ENCODE peak calls at places on chromosomes 6 and 20, in eight cellular contexts. U, X, V, I, R, L, F and D are unnamed samples. For H3K79me2, the result is how much of the 10 kb centered on the place peaks cover.

GRCh38 chr6:439681-440167 is 48.2 kb downstream of the IRF4 start:
- DNase-seq in U (peak), X (no peak), V (no peak), I (no peak), R (no peak), L (no peak), F (no peak), D (no peak)

GRCh38 chr6:143510991-143511891 is at the start of gene FUCA2:
- DNase-seq in U (peak), X (peak), V (peak), I (peak), R (peak), L (peak), F (peak), D (peak)

GRCh38 chr6:112690497-112691202 is 343.5 kb downstream of the RFPL4B start:
- DNase-seq in U (peak), X (no peak), V (peak), I (no peak), R (peak), L (no peak), F (no peak), D (no peak)

GRCh38 chr6:72975346-72975745 is 249.9 kb downstream of the KHDC1L start:
- DNase-seq in U (no peak), X (no peak), V (peak), I (no peak), R (no peak), L (no peak), F (no peak), D (no peak)

GRCh38 chr20:51460163-51460562 is 82.4 kb downstream of the NFATC2 start:
- DNase-seq in U (no peak), X (no peak), V (no peak), I (no peak), R (no peak), L (no peak), F (no peak), D (no peak)

GRCh38 chr6:128463942-128464341 is 56.5 kb downstream of the PTPRK start:
- DNase-seq in U (no peak), X (peak), V (peak), I (no peak), R (peak), L (no peak), F (no peak), D (no peak)

GRCh38 chr6:125950293-125950692 is 6.3 kb upstream of the HINT3 start:
- DNase-seq in U (peak), X (peak), V (peak), I (peak), R (peak), L (peak), F (peak), D (peak)

GRCh38 chr6:82045965-82046756 is 201.4 kb downstream of the IBTK start:
- DNase-seq in U (peak), X (no peak), V (peak), I (no peak), R (peak), L (no peak), F (no peak), D (no peak)

GRCh38 chr6:12566618-12567123 is 149.9 kb upstream of the PHACTR1 start:
- DNase-seq in U (no peak), X (no peak), V (no peak), I (no peak), R (no peak), L (no peak), F (no peak), D (no peak)

GRCh38 chr6:126820617-126821016 is 297.9 kb upstream of the RSPO3 start:
- DNase-seq in U (no peak), X (no peak), V (no peak), I (no peak), R (no peak), L (no peak), F (no peak), D (no peak)

GRCh38 chr6:128519132-128519930 is 1.1 kb downstream of the PTPRK start:
- DNase-seq in U (peak), X (peak), V (peak), I (peak), R (peak), L (peak), F (no peak), D (peak)

GRCh38 chr6:62283828-62284411 is 2.1 kb downstream of the KHDRBS2 start:
- DNase-seq in U (peak), X (no peak), V (peak), I (peak), R (no peak), L (no peak), F (no peak), D (no peak)

GRCh38 chr6:40326689-40327404 is 260.3 kb downstream of the LRFN2 start:
- DNase-seq in U (no peak), X (no peak), V (no peak), I (no peak), R (no peak), L (no peak), F (no peak), D (no peak)

GRCh38 chr6:49430187-49430586 is 32.9 kb downstream of the MMUT start:
- DNase-seq in U (peak), X (no peak), V (peak), I (no peak), R (peak), L (no peak), F (no peak), D (peak)

GRCh38 chr6:3340891-3341290 is 82.1 kb downstream of the PSMG4 start:
- DNase-seq in U (peak), X (no peak), V (no peak), I (no peak), R (peak), L (no peak), F (no peak), D (no peak)

GRCh38 chr20:3751664-3752385 is 15.7 kb downstream of the ADISSP start:
- DNase-seq in U (no peak), X (no peak), V (no peak), I (peak), R (peak), L (no peak), F (no peak), D (no peak)

GRCh38 chr6:112153926-112154621 is 66.7 kb downstream of the FAM229B start:
- DNase-seq in U (peak), X (peak), V (peak), I (no peak), R (peak), L (no peak), F (peak), D (peak)

GRCh38 chr6:138004423-138005287 is 102.6 kb downstream of the PERP start:
- DNase-seq in U (peak), X (peak), V (peak), I (peak), R (no peak), L (peak), F (no peak), D (peak)

GRCh38 chr6:151442359-151442758 is 9.6 kb downstream of the RMND1 start:
- DNase-seq in U (no peak), X (no peak), V (no peak), I (no peak), R (no peak), L (peak), F (no peak), D (no peak)

GRCh38 chr6:133083248-133083967 is 157.7 kb upstream of the EYA4 start:
- DNase-seq in U (no peak), X (peak), V (no peak), I (no peak), R (no peak), L (no peak), F (no peak), D (no peak)

DNA sequence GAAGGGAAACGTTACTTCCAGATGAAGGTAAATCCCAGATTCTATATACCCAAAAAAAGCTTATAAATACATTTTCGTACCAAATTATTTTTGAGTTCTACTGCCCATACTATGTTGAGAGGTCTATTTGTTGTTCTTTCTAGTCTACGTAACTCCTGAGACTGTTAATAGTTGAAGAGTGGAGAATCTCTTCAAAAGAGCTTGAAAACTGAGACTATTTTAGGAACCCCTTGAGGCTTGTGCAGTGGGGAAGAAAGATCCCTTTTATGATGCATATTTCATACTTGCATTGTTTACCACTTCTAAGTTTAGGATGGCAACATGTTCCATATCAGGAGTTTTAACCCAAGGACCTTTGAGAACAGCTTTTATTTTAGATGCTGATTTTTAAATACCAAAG is 245.0 kb downstream of the TMEM242 start:
- DNase-seq in U (no peak), X (no peak), V (no peak), I (no peak), R (no peak), L (no peak), F (no peak), D (no peak)
- H3K79me2 ChIP-seq in U (under half), X (under half), V (under half), I (half or more), R (under half), L (under half), F (under half), D (under half)

DNA sequence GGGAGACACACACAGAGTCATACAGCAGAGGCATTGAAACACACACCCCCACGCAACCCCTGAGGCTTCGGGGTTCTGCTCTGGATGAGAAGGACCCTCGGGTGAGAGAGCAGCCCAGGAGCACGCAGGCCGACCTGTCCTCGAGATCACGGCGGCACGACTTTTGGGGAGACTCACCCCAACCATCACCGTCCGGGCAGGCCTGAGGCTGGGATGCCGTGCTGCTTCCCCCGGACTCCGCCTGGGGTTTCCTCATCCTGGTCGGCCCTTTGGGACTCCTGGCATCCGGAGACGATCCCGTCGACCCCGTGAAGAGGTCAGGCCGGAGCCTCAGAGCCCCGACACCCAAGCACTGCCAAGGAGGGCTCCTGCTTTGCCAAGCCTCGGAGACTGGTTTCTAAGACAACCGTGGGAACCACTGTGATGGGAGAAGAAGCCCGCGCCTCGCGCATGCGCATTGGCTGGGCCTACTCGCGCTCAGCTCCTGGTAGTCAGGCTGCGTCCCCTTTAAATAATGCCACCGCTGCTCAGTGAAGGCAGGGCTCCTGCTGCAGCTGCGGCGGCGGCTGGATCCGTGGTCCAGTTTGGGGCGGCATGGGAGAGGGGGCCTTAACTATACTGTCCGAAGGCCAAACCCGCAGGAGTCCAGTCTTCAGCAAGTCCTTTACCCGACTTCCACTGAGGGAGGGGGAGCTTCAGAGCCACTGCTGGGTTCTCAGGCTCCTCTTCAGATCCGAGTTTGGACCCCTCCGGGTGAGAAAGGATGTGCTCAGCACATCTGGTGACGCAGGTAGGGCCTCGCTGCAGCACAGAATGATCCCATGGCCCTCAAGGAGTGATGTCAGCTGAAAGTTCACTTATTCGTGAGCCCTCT is 171.4 kb upstream of the ZNF337 start:
- DNase-seq in U (peak), X (peak), V (no peak), I (peak), R (no peak), L (peak), F (peak), D (peak)
- H3K4me3 ChIP-seq in U (peak), X (peak), V (no peak), I (peak), R (peak), L (peak), F (no peak), D (peak)

GRCh38 chr20:54267510-54268003 is 59.7 kb downstream of the PFDN4 start:
- DNase-seq in U (peak), X (peak), V (peak), I (peak), R (peak), L (peak), F (no peak), D (peak)

GRCh38 chr20:54260116-54260515 is 52.2 kb downstream of the PFDN4 start:
- DNase-seq in U (no peak), X (no peak), V (no peak), I (no peak), R (no peak), L (no peak), F (no peak), D (no peak)

GRCh38 chr20:54268941-54269340 is 61.1 kb downstream of the PFDN4 start:
- DNase-seq in U (no peak), X (peak), V (no peak), I (peak), R (no peak), L (peak), F (no peak), D (no peak)

GRCh38 chr20:54266844-54267243 is 59.0 kb downstream of the PFDN4 start:
- DNase-seq in U (no peak), X (no peak), V (no peak), I (no peak), R (no peak), L (no peak), F (no peak), D (no peak)

GRCh38 chr20:54263266-54263665 is 55.4 kb downstream of the PFDN4 start:
- DNase-seq in U (peak), X (no peak), V (no peak), I (no peak), R (no peak), L (no peak), F (no peak), D (no peak)
- H3K79me2 ChIP-seq in U (under half), X (under half), V (under half), I (under half), R (under half), L (under half), F (under half), D (under half)

GRCh38 chr6:24125980-24126379 is at the start of gene NRSN1:
- DNase-seq in U (no peak), X (no peak), V (no peak), I (peak), R (no peak), L (no peak), F (peak), D (no peak)
- H3K4me3 ChIP-seq in U (no peak), X (no peak), V (no peak), I (peak), R (peak), L (peak), F (no peak), D (no peak)

DNA sequence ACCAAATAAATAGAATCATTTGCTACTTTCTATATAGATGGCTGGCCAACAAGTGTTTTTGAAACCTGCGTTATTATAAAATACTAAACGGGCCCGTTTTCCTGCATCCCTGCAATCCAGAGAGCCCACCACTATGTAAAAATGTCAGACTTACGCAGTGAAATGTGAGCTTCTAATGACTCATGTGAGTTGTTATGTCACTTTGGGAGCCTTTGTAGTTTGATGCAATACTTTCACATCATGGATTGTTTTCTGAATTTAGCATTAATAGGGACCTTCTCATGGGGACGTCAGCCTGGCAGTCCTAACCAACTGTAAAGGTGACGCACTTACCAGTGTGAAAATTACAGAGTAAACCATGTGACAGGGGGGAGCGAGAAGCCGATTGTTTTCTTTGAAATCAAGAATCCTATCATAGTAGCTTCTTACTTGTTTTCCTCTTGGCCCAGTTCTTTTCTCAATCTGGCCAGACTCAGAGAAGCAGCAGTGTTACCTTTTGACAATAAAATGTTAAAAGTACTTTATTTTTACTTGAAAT is 75.3 kb downstream of the SSR1 start:
- DNase-seq in U (peak), X (no peak), V (no peak), I (no peak), R (no peak), L (no peak), F (no peak), D (no peak)
- H3K79me2 ChIP-seq in U (under half), X (under half), V (half or more), I (under half), R (under half), L (under half), F (half or more), D (under half)

GRCh38 chr6:135664527-135664926 is 167.0 kb upstream of the AHI1 start:
- DNase-seq in U (no peak), X (no peak), V (no peak), I (no peak), R (no peak), L (no peak), F (no peak), D (no peak)
- H3K4me3 ChIP-seq in U (no peak), X (no peak), V (no peak), I (no peak), R (no peak), L (no peak), F (no peak), D (no peak)

DNA sequence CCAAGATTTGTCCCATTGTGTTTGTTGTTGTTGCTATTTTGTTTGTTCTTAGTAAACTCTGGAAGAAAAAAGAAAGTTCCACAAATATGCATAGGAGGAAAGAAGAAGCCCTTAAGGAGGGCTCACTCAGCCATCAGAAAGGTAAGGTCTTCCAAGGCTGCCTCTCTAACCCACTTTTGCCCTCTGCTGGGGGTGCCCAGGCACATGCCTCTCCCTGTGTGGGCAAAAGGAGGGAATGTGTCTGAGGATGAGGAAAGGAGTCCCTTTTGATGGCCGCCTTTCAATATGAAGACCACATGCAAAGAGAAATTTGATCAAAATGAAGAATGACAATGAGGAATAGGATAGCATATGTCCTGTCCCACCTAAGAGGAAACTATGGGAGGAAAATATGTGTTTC is 248.2 kb upstream of the POU3F2 start:
- DNase-seq in U (no peak), X (no peak), V (no peak), I (peak), R (no peak), L (no peak), F (no peak), D (no peak)
- H3K79me2 ChIP-seq in U (under half), X (under half), V (under half), I (under half), R (under half), L (under half), F (under half), D (under half)

GRCh38 chr6:167906899-167907298 is 80.2 kb downstream of the AFDN start:
- DNase-seq in U (peak), X (no peak), V (no peak), I (peak), R (no peak), L (no peak), F (no peak), D (no peak)
- H3K4me3 ChIP-seq in U (no peak), X (no peak), V (no peak), I (no peak), R (no peak), L (no peak), F (no peak), D (peak)

DNA sequence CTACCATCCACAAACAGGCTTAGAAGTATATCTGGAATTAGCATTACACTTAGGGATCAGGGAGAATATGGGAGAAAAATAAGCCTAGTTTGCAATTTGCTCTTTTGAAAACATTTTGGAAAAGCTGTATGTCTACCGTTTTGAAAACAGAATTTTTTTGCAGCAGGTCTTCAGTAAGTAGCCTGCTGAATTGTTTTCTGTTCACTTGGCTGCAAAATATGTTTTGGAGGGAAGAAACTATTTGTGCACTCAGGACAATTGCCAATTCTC is 39.6 kb downstream of the ILRUN start:
- DNase-seq in U (no peak), X (no peak), V (no peak), I (no peak), R (peak), L (no peak), F (no peak), D (no peak)
- H3K79me2 ChIP-seq in U (under half), X (half or more), V (half or more), I (half or more), R (half or more), L (under half), F (half or more), D (half or more)